ENCODE peak calls at places on chromosomes 4 and X, in four cellular contexts. K is tibial nerve, G is psoas muscle, Z is keratinocyte. C is an unnamed sample.

GRCh38 chr4:122309988-122310626 is 68.7 kb upstream of the ADAD1 start:
- DNase-seq in K (no peak), G (no peak), Z (no peak), C (peak)

GRCh38 chrX:152892999-152893605 is 4.8 kb upstream of the ZNF185 start:
- DNase-seq in K (no peak), G (no peak), Z (no peak), C (no peak)

GRCh38 chr4:48237996-48238645 is 31.5 kb downstream of the TEC start:
- DNase-seq in K (no peak), G (no peak), Z (no peak), C (peak)

GRCh38 chr4:39548425-39549067 is 21.3 kb upstream of the UGDH start:
- DNase-seq in K (no peak), G (no peak), Z (no peak), C (no peak)

GRCh38 chr4:122711893-122712292 is 20.6 kb upstream of the BBS12 start:
- DNase-seq in K (no peak), G (no peak), Z (no peak), C (no peak)

GRCh38 chrX:75547783-75548182 is 24.9 kb upstream of the ZDHHC15 start:
- DNase-seq in K (peak), G (peak), Z (no peak), C (no peak)

GRCh38 chr4:72446353-72447055 is 122.5 kb downstream of the ADAMTS3 start:
- DNase-seq in K (no peak), G (no peak), Z (no peak), C (no peak)

GRCh38 chr4:83267121-83267834 is 17.3 kb downstream of the COQ2 start:
- DNase-seq in K (peak), G (peak), Z (no peak), C (no peak)

GRCh38 chr4:3376266-3376665 is 65.5 kb upstream of the HGFAC start:
- DNase-seq in K (no peak), G (no peak), Z (no peak), C (no peak)

GRCh38 chr4:139988863-139989765 is 164.9 kb downstream of the MAML3 start:
- DNase-seq in K (no peak), G (peak), Z (peak), C (peak)

GRCh38 chr4:53716011-53716410 is 124.7 kb upstream of the LNX1 start:
- DNase-seq in K (no peak), G (no peak), Z (no peak), C (no peak)

GRCh38 chr4:151169900-151170299 is 70.5 kb downstream of the RPS3A start:
- DNase-seq in K (no peak), G (no peak), Z (no peak), C (no peak)

GRCh38 chrX:9832811-9833210 is 46.6 kb downstream of the SHROOM2 start:
- DNase-seq in K (no peak), G (no peak), Z (no peak), C (peak)

GRCh38 chrX:101429934-101430333 is 21.9 kb downstream of the HNRNPH2 start:
- DNase-seq in K (no peak), G (no peak), Z (no peak), C (no peak)

GRCh38 chrX:152821145-152821765 is 9.3 kb downstream of the CETN2 start:
- DNase-seq in K (no peak), G (no peak), Z (no peak), C (peak)

GRCh38 chr4:165974647-165975335 is 101.8 kb downstream of the TLL1 start:
- DNase-seq in K (no peak), G (no peak), Z (no peak), C (no peak)

GRCh38 chrX:46954716-46955115 is 42.5 kb downstream of the JADE3 start:
- DNase-seq in K (no peak), G (no peak), Z (no peak), C (no peak)

GRCh38 chrX:39556056-39556455 is 541.7 kb downstream of the BCOR start:
- DNase-seq in K (no peak), G (no peak), Z (no peak), C (no peak)

GRCh38 chr4:183872531-183872930 is 32.6 kb upstream of the STOX2 start:
- DNase-seq in K (no peak), G (no peak), Z (no peak), C (no peak)

GRCh38 chr4:147198411-147199051 is 252.9 kb upstream of the TTC29 start:
- DNase-seq in K (no peak), G (no peak), Z (no peak), C (no peak)

GRCh38 chrX:2710041-2710471 is 19.0 kb downstream of the CD99 start:
- DNase-seq in K (no peak), G (no peak), Z (peak), C (peak)

GRCh38 chrX:11461181-11462001 is 168.2 kb downstream of the AMELX start:
- DNase-seq in K (no peak), G (no peak), Z (no peak), C (no peak)

GRCh38 chr4:25750874-25751273 is 95.2 kb downstream of the SLC34A2 start:
- DNase-seq in K (no peak), G (no peak), Z (no peak), C (no peak)

GRCh38 chrX:135384161-135384836 is 37.4 kb upstream of the SMIM10L2A start:
- DNase-seq in K (no peak), G (no peak), Z (no peak), C (no peak)

GRCh38 chr4:165184220-165184619 is 23.1 kb upstream of the KLHL2 start:
- DNase-seq in K (no peak), G (no peak), Z (no peak), C (no peak)

GRCh38 chrX:17266171-17266570 is 108.8 kb upstream of the NHS start:
- DNase-seq in K (no peak), G (no peak), Z (no peak), C (no peak)

GRCh38 chr4:82593416-82593815 is 31.6 kb upstream of the TMEM150C start:
- DNase-seq in K (no peak), G (no peak), Z (no peak), C (no peak)

GRCh38 chr4:15188581-15189539 is 186.6 kb downstream of the CPEB2 start:
- DNase-seq in K (no peak), G (no peak), Z (no peak), C (no peak)

GRCh38 chrX:104566921-104567501 is 1.0 kb downstream of the IL1RAPL2 start:
- DNase-seq in K (no peak), G (no peak), Z (no peak), C (no peak)

DNA sequence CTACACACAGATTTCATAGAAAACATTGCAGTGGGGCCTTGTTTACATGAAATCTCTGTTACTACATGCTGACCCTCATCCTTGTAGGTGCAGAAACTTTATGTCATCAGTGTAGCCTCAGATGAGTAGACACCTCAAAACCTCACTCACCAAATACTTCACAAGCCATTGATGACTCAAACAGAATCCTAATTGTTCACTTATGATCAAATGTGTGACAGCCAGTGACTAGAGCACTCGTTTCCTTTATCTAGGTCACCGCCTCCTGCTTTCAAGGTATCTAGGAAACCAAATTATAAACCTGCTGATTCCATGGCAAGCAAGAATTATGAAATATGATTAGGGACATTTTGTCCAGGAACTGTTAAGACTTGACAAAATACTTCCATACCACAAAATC is 255.8 kb upstream of the GPRIN3 start:
- DNase-seq in K (no peak), G (no peak), Z (no peak), C (no peak)
- H3K4me3 ChIP-seq in K (no peak), G (no peak), Z (no peak), C (no peak)

GRCh38 chr4:6909113-6909969 is at the start of gene TBC1D14:
- DNase-seq in K (peak), G (peak), Z (peak), C (peak)
- TF ChIP-seq CTCF in K (peak), G (peak), Z (no peak), C (no peak)

GRCh38 chr4:10167201-10167600 is 50.6 kb upstream of the WDR1 start:
- DNase-seq in K (no peak), G (no peak), Z (no peak), C (no peak)

GRCh38 chr4:10172278-10173038 is 55.9 kb upstream of the WDR1 start:
- DNase-seq in K (no peak), G (no peak), Z (no peak), C (peak)

GRCh38 chr4:10171055-10171454 is 54.5 kb upstream of the WDR1 start:
- DNase-seq in K (no peak), G (no peak), Z (no peak), C (no peak)

GRCh38 chr4:10168151-10168550 is 51.6 kb upstream of the WDR1 start:
- DNase-seq in K (no peak), G (no peak), Z (no peak), C (no peak)

GRCh38 chr4:10169839-10170387 is 53.3 kb upstream of the WDR1 start:
- DNase-seq in K (no peak), G (no peak), Z (no peak), C (no peak)
- H3K4me3 ChIP-seq in K (no peak), G (no peak), Z (no peak), C (no peak)

DNA sequence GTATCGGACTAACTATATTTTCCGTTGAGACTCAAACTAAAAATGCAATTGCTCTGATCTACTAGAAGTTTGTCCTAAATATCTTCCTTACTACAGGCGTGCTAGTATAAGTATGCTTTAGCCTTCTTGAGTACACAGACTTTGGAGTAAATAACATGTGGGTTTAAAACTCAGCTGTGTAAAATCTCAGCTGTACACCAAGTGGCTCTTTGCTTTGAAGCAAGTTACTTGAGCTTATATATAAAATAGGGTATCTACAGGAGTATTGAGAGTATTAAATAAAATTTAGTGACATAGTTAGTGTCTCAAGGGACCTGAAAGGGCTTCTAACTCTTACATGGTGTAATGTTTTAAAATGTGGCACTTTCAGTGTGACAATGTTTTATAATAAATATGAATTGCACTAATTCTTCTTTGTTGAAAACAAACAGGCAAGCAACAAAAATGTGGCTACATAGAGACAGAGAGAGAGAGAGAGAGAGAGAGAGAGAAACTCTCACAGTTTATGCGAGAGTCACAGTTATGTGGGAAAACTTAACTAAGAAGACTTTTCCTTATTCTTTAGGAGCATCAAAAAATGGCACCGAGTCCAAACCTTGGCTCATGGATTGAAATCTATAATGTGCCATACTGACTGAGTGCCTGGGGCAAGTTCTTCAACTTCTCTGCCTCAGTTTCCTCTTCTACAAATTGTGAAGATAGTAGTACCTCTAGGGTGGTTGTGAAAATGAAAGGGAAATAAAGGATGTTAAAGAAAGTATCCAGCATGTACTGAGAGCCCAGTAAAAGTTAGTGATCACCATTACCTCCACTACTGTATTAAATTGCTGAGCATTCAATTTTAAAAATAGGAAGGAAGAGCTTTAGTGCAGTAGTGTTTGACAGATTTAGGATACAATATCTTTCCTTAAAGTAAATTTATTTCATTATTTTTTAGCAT is 187.8 kb upstream of the ANK2 start:
- DNase-seq in K (no peak), G (no peak), Z (no peak), C (no peak)
- TF ChIP-seq CTCF in K (no peak), G (no peak), Z (no peak), C (no peak)

DNA sequence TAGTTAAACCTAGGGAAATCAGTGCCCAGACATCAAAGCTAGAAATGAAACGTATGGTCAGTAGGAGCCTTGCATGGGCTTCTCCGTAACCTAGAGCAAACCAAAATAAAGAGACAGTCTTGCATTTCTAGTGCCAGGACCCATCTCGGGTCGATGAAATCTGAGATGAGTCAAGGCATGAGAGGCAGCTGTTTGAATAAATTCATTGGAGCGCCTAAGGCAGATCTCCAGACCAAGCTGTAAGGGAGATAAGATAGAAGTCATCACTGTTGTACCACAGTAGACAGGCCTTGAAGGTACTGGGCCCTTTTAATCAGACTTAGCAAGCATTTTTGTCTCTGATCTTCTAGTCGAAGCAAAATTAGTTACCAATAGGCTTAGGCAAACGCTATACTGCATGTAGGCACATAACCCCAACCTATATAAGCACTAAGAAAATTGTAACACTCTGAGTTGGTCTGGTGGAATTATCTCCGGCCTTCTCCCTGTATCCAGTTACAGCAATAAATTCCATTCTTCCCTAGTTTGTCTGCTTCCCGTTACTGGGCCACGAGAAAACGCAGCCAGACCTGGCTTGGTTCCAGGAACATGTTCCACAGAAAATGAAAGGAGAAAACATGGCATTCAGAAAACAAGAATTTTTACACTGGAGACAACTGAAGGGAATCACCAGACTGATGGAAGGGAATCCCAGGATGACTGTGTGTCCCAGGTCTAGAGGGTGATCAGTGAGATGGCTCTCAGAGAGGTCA is 21.1 kb upstream of the PAPSS1 start:
- DNase-seq in K (peak), G (peak), Z (no peak), C (no peak)
- H3K4me3 ChIP-seq in K (no peak), G (peak), Z (no peak), C (no peak)

GRCh38 chrX:55717521-55718497 is at the start of gene RRAGB:
- DNase-seq in K (peak), G (peak), Z (peak), C (peak)

GRCh38 chrX:55714111-55714510 is 3.4 kb upstream of the RRAGB start:
- DNase-seq in K (no peak), G (no peak), Z (no peak), C (no peak)

GRCh38 chrX:55715847-55716246 is 1.7 kb upstream of the RRAGB start:
- DNase-seq in K (no peak), G (no peak), Z (no peak), C (no peak)

GRCh38 chrX:55713635-55714034 is 3.9 kb upstream of the RRAGB start:
- DNase-seq in K (no peak), G (no peak), Z (no peak), C (no peak)

DNA sequence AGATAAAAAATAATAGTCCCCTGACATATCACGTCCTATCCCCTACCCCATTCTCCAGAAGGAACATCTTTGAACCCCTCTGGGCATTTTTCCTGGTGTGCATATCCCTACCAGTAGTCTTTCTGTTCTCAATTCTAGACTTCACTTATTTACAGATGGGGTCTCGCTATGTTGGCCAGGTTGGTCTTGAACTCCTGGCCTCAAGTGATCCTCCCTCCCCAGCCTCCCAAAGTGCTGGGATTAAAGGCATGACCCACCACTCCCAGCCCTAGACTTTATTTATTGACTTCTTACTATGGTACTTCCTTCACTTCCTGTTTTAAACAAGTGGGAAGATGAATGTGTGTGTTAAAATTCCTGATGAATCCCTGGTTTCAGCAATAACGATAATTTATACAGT is 612 bp upstream of the RRAGB start:
- DNase-seq in K (no peak), G (no peak), Z (no peak), C (no peak)
- TF ChIP-seq CTCF in K (no peak), G (no peak), Z (no peak), C (no peak)

GRCh38 chr4:41359836-41360213 is 103.1 kb downstream of the UCHL1 start:
- DNase-seq in K (no peak), G (no peak), Z (no peak), C (no peak)

GRCh38 chr4:41359069-41359769 is 102.5 kb downstream of the UCHL1 start:
- DNase-seq in K (no peak), G (no peak), Z (no peak), C (peak)

GRCh38 chr4:41360911-41361830 is 104.4 kb downstream of the UCHL1 start:
- DNase-seq in K (no peak), G (peak), Z (no peak), C (peak)

GRCh38 chr4:41361831-41362646 is 105.3 kb downstream of the UCHL1 start:
- DNase-seq in K (no peak), G (no peak), Z (no peak), C (peak)

GRCh38 chr4:41360214-41360910 is 103.6 kb downstream of the UCHL1 start:
- DNase-seq in K (peak), G (peak), Z (no peak), C (peak)
- H3K4me3 ChIP-seq in K (peak), G (peak), Z (peak), C (peak)

GRCh38 chr4:155796031-155796430 is 37.2 kb downstream of the GUCY1B1 start:
- DNase-seq in K (no peak), G (no peak), Z (no peak), C (peak)
- TF ChIP-seq CTCF in K (no peak), G (peak), Z (peak), C (peak)

GRCh38 chrX:70434914-70435586 is 9.6 kb upstream of the DLG3 start:
- DNase-seq in K (no peak), G (peak), Z (no peak), C (no peak)
- H3K4me3 ChIP-seq in K (peak), G (peak), Z (peak), C (peak)

C was measured in A673.